ENCODE peak calls at places on chromosomes 2 and 18, in eight cellular contexts. K, O, U, T, Y, X, M and C are unnamed samples.

GRCh38 chr18:69838620-69839411 is 108.9 kb downstream of the CD226 start:
- DNase-seq in K (peak; percentile 84), O (no peak), U (no peak), T (no peak), Y (no peak), X (no peak), M (peak; percentile 43), C (peak; percentile 6)

GRCh38 chr2:169001116-169001815 is 29.9 kb downstream of the ABCB11 start:
- DNase-seq in K (no peak), O (no peak), U (no peak), T (no peak), Y (no peak), X (no peak), M (no peak), C (no peak)

GRCh38 chr2:74332550-74333174 is 10.6 kb downstream of the SLC4A5 start:
- DNase-seq in K (no peak), O (no peak), U (no peak), T (no peak), Y (no peak), X (no peak), M (no peak), C (no peak)

GRCh38 chr2:135473567-135473966 is 57.5 kb downstream of the ZRANB3 start:
- DNase-seq in K (peak; percentile 51), O (no peak), U (no peak), T (no peak), Y (peak; percentile 8), X (no peak), M (no peak), C (peak; percentile 1)

GRCh38 chr2:27288610-27289009 is 6.4 kb downstream of the TRIM54 start:
- DNase-seq in K (no peak), O (no peak), U (no peak), T (no peak), Y (no peak), X (no peak), M (no peak), C (no peak)

GRCh38 chr2:878245-878930 is 72.3 kb upstream of the SNTG2 start:
- DNase-seq in K (peak; percentile 33), O (no peak), U (no peak), T (no peak), Y (no peak), X (no peak), M (peak; percentile 20), C (no peak)

GRCh38 chr2:230046491-230046890 is 22.2 kb downstream of the SLC16A14 start:
- DNase-seq in K (no peak), O (no peak), U (no peak), T (no peak), Y (no peak), X (no peak), M (no peak), C (no peak)

GRCh38 chr2:43509886-43510285 is 86.0 kb downstream of the THADA start:
- DNase-seq in K (no peak), O (no peak), U (no peak), T (no peak), Y (no peak), X (no peak), M (no peak), C (no peak)

GRCh38 chr2:42100696-42101585 is 53.1 kb downstream of the PKDCC start:
- DNase-seq in K (peak; percentile 87), O (peak; percentile 77), U (peak; percentile 79), T (peak; percentile 54), Y (peak; percentile 69), X (peak; percentile 76), M (peak; percentile 88), C (peak; percentile 58)

GRCh38 chr2:240865391-240865790 is 3.2 kb upstream of the AGXT start:
- DNase-seq in K (no peak), O (no peak), U (no peak), T (no peak), Y (no peak), X (no peak), M (no peak), C (no peak)

GRCh38 chr2:23065936-23066335 is 319.0 kb upstream of the KLHL29 start:
- DNase-seq in K (peak; percentile 58), O (no peak), U (no peak), T (no peak), Y (no peak), X (no peak), M (no peak), C (no peak)

GRCh38 chr2:231099918-231100317 is 24.9 kb downstream of the HTR2B start:
- DNase-seq in K (peak; percentile 85), O (no peak), U (no peak), T (no peak), Y (no peak), X (no peak), M (no peak), C (no peak)

GRCh38 chr2:189798312-189799029 is 14.2 kb downstream of the PMS1 start:
- DNase-seq in K (no peak), O (no peak), U (no peak), T (no peak), Y (peak; percentile 74), X (no peak), M (no peak), C (no peak)

GRCh38 chr18:78514910-78515670 is 464.5 kb upstream of the SALL3 start:
- DNase-seq in K (peak; percentile 25), O (no peak), U (peak; percentile 30), T (no peak), Y (no peak), X (no peak), M (peak; percentile 24), C (no peak)

GRCh38 chr2:61368687-61369665 is 101.9 kb downstream of the USP34 start:
- DNase-seq in K (no peak), O (no peak), U (no peak), T (no peak), Y (no peak), X (no peak), M (no peak), C (no peak)

GRCh38 chr2:57368190-57368589 is 678.4 kb upstream of the VRK2 start:
- DNase-seq in K (no peak), O (no peak), U (no peak), T (no peak), Y (no peak), X (no peak), M (no peak), C (no peak)

GRCh38 chr18:65751145-65752085 is 603 bp downstream of the CDH7 start:
- DNase-seq in K (no peak), O (peak; percentile 11), U (peak; percentile 36), T (no peak), Y (no peak), X (no peak), M (no peak), C (no peak)

GRCh38 chr18:56447972-56448371 is 190.4 kb downstream of the TXNL1 start:
- DNase-seq in K (no peak), O (no peak), U (no peak), T (no peak), Y (peak; percentile 25), X (no peak), M (no peak), C (no peak)

GRCh38 chr2:110678457-110679336 is 834 bp upstream of the BUB1 start:
- DNase-seq in K (peak; percentile 69), O (peak; percentile 20), U (peak; percentile 50), T (peak; percentile 31), Y (peak; percentile 17), X (no peak), M (no peak), C (no peak)

GRCh38 chr2:25690058-25690457 is 16.7 kb upstream of the DTNB start:
- DNase-seq in K (peak; percentile 59), O (no peak), U (no peak), T (no peak), Y (peak; percentile 18), X (no peak), M (peak; percentile 54), C (no peak)

GRCh38 chr18:76455015-76455676 is 39.9 kb downstream of the ZNF516 start:
- DNase-seq in K (peak; percentile 46), O (no peak), U (no peak), T (no peak), Y (no peak), X (no peak), M (no peak), C (no peak)

GRCh38 chr18:76452357-76452756 is 42.7 kb downstream of the ZNF516 start:
- DNase-seq in K (peak; percentile 40), O (no peak), U (peak; percentile 30), T (no peak), Y (peak; percentile 67), X (no peak), M (no peak), C (no peak)

GRCh38 chr18:76456018-76456750 is 38.9 kb downstream of the ZNF516 start:
- DNase-seq in K (peak; percentile 48), O (no peak), U (no peak), T (peak; percentile 63), Y (no peak), X (no peak), M (no peak), C (no peak)

GRCh38 chr18:76453057-76453561 is 41.9 kb downstream of the ZNF516 start:
- DNase-seq in K (peak; percentile 38), O (no peak), U (no peak), T (no peak), Y (no peak), X (no peak), M (no peak), C (no peak)

GRCh38 chr18:76454429-76454828 is 40.6 kb downstream of the ZNF516 start:
- DNase-seq in K (no peak), O (no peak), U (no peak), T (no peak), Y (peak; percentile 77), X (no peak), M (no peak), C (no peak)
- H3K27ac ChIP-seq in K (no peak overlapping the region), O (no peak overlapping the region), U (no peak overlapping the region), T (no peak overlapping the region), Y (no peak overlapping the region), X (no peak overlapping the region), M (no peak overlapping the region), C (no peak overlapping the region)

GRCh38 chr2:75592888-75593287 is 32.1 kb upstream of the EVA1A start:
- DNase-seq in K (no peak), O (no peak), U (no peak), T (no peak), Y (no peak), X (no peak), M (no peak), C (no peak)
- H3K4me1 ChIP-seq in K (no peaks in the 10 kb centered on the region), O (no peaks in the 10 kb centered on the region), U (no peaks in the 10 kb centered on the region), T (peaks cover 7% of the 10 kb centered on the region), Y (peaks cover 22% of the 10 kb centered on the region), X (no peaks in the 10 kb centered on the region), M (peaks cover 83% of the 10 kb centered on the region), C (no peaks in the 10 kb centered on the region)

GRCh38 chr2:8380573-8380972 is 301.3 kb upstream of the ID2 start:
- DNase-seq in K (no peak), O (no peak), U (no peak), T (no peak), Y (no peak), X (no peak), M (no peak), C (no peak)
- H3K4me3 ChIP-seq in K (no peak overlapping the region), O (no peak overlapping the region), U (no peak overlapping the region), T (no peak overlapping the region), Y (no peak overlapping the region), X (no peak overlapping the region), M (no peak overlapping the region), C (no peak overlapping the region)

DNA sequence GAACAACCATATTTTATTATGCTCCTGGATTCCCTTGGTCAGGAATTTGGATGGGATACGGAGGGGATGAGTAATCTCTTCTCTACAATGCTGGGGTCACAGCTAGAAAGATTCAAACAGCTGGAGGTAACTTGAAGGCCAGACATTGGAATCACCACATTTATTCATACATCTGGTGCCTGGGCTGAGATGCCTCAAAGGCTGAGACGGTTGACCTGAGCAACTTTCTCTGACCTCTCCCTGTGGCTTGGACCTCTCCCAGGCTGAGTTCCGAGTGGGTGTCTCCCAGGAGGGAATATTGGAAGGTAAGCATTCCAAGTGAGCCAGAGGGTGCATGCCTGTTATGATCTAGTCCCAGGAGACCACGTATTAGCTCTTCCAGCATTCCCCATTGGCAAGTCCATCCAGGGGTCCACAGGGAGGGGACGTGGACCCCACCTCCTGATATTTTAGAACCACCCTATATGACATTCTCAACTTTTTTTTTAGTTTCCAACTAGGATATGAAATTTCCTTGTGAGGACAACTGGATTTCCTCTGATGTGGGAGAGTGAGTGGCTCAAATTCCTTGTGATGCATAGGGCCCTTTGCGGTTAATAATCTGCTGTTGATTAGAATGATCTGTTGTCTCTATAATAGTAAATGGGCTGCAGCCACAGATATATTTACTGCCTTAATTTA is 101.8 kb downstream of the MRPS9 start:
- DNase-seq in K (no peak), O (no peak), U (no peak), T (no peak), Y (no peak), X (no peak), M (no peak), C (no peak)
- H3K27ac ChIP-seq in K (no peak overlapping the region), O (no peak overlapping the region), U (no peak overlapping the region), T (no peak overlapping the region), Y (no peak overlapping the region), X (no peak overlapping the region), M (no peak overlapping the region), C (no peak overlapping the region)